ENCODE peak calls at places on chromosome 11, in seven cellular contexts. L is IMR-90, R is Peyer's patch, H is A549, T is H1, J is body of pancreas, D is lower leg skin. B is an unnamed sample.
A peak's percentile ranks its signal among the peaks of the same experiment; 100 is the strongest.

GRCh38 chr11:25970726-25971508 is 361.0 kb upstream of the ANO3 start:
- DNase-seq in L (no peak), R (no peak), H (peak; percentile 1), T (no peak), J (no peak), D (no peak), B (no peak)

GRCh38 chr11:117445097-117445658 is 117.5 kb downstream of the CEP164 start:
- DNase-seq in L (no peak), R (no peak), H (no peak), T (no peak), J (no peak), D (no peak), B (no peak)

GRCh38 chr11:44574620-44575287 is 9.3 kb downstream of the CD82 start:
- DNase-seq in L (peak; percentile 98), R (peak; percentile 5), H (no peak), T (no peak), J (no peak), D (peak; percentile 45), B (peak; percentile 71)

GRCh38 chr11:819943-820649 is 1.4 kb downstream of the PNPLA2 start:
- DNase-seq in L (peak; percentile 59), R (peak; percentile 96), H (peak; percentile 92), T (peak; percentile 87), J (peak; percentile 98), D (peak; percentile 90), B (peak; percentile 77)

GRCh38 chr11:130908770-130909625 is 7.3 kb downstream of the SNX19 start:
- DNase-seq in L (peak; percentile 91), R (no peak), H (no peak), T (no peak), J (no peak), D (no peak), B (peak; percentile 36)

GRCh38 chr11:120830092-120830491 is 193.8 kb upstream of the TBCEL start:
- DNase-seq in L (no peak), R (no peak), H (no peak), T (no peak), J (no peak), D (no peak), B (no peak)

GRCh38 chr11:62393735-62394134 is 25.1 kb upstream of the SCGB1A1 start:
- DNase-seq in L (no peak), R (no peak), H (no peak), T (no peak), J (no peak), D (no peak), B (no peak)

GRCh38 chr11:14374922-14375630 is 16.1 kb upstream of the RRAS2 start:
- DNase-seq in L (no peak), R (no peak), H (peak; percentile 30), T (no peak), J (no peak), D (no peak), B (no peak)

GRCh38 chr11:85661972-85662664 is 2.8 kb downstream of the CREBZF start:
- DNase-seq in L (peak; percentile 39), R (no peak), H (no peak), T (no peak), J (no peak), D (no peak), B (no peak)

GRCh38 chr11:108224366-108224765 is 1.5 kb downstream of the ATM start:
- DNase-seq in L (no peak), R (no peak), H (no peak), T (no peak), J (no peak), D (no peak), B (no peak)

GRCh38 chr11:108221981-108222685 is at the start of gene NPAT:
- DNase-seq in L (no peak), R (no peak), H (no peak), T (no peak), J (no peak), D (no peak), B (no peak)

GRCh38 chr11:108222686-108223448 is at the start of gene ATM:
- DNase-seq in L (peak; percentile 99), R (peak; percentile 99), H (peak; percentile 98), T (peak; percentile 96), J (peak; percentile 99), D (peak; percentile 99), B (peak; percentile 55)

GRCh38 chr11:108224908-108225786 is 2.3 kb downstream of the ATM start:
- DNase-seq in L (no peak), R (no peak), H (no peak), T (no peak), J (no peak), D (no peak), B (no peak)

DNA sequence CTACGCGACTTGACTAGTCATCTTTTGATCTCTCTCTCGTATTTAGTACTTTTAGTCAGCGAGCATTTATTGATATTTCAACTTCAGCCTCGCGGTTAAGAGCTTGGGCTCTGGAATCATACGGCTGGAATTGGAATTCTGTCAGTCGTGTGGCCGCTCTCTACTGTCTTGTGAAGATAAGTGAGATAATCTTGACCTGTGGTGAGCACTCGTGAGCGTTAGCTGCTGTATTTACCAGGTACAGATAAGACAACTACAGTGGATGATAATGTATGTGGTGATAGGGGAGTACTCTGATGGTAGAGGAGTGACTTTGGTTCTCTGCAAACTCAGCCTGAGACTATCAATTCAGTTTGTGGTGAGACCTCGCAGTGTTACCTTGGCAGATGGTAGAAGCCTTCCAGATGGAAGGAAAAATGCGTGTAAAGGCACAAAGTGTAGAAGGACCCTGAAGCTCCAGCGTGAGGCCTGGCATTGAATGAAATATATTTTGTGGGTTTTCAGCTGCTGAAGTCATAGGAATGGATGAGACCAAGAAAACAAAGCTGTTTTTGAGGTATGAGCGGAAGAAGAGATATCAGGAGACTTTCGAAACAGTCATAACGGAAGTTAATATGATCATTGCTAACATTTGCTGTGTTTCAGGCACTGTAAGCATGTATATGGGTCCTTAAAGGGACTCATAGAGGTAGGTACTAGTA is 732 bp downstream of the ATM start:
- DNase-seq in L (peak; percentile 22), R (no peak), H (no peak), T (no peak), J (no peak), D (no peak), B (no peak)
- TF ChIP-seq POLR2A in L (no peak), R (no peak), H (no peak), T (no peak), J (no peak), D (no peak), B (no peak)

GRCh38 chr11:67420646-67421420 is 5.4 kb downstream of the CARNS1 start:
- DNase-seq in L (peak; percentile 80), R (peak; percentile 100), H (peak; percentile 92), T (peak; percentile 100), J (peak; percentile 99), D (peak; percentile 95), B (peak; percentile 78)
- TF ChIP-seq POLR2A in L (no peak), R (peak; percentile 52), H (peak; percentile 61), T (peak; percentile 42), J (no peak), D (no peak), B (peak; percentile 67)

GRCh38 chr11:126679033-126679432 is 321.5 kb downstream of the KIRREL3 start:
- DNase-seq in L (no peak), R (no peak), H (no peak), T (no peak), J (no peak), D (no peak), B (no peak)

GRCh38 chr11:126676536-126676935 is 321.1 kb downstream of the ST3GAL4 start:
- DNase-seq in L (no peak), R (no peak), H (no peak), T (no peak), J (no peak), D (no peak), B (no peak)

GRCh38 chr11:126683766-126684728 is 316.5 kb downstream of the KIRREL3 start:
- DNase-seq in L (no peak), R (no peak), H (no peak), T (no peak), J (no peak), D (no peak), B (no peak)

GRCh38 chr11:126682590-126682989 is 318.0 kb downstream of the KIRREL3 start:
- DNase-seq in L (no peak), R (no peak), H (no peak), T (no peak), J (no peak), D (no peak), B (no peak)

GRCh38 chr11:126680109-126680508 is 320.5 kb downstream of the KIRREL3 start:
- DNase-seq in L (peak; percentile 29), R (no peak), H (no peak), T (no peak), J (no peak), D (no peak), B (no peak)
- TF ChIP-seq POLR2A in L (no peak), R (no peak), H (no peak), T (no peak), J (no peak), D (no peak), B (no peak)

GRCh38 chr11:66847461-66848232 is 4.4 kb downstream of the RCE1 start:
- DNase-seq in L (no peak), R (no peak), H (no peak), T (no peak), J (no peak), D (no peak), B (no peak)

GRCh38 chr11:66850235-66850587 is 6.7 kb upstream of the LRFN4 start:
- DNase-seq in L (no peak), R (no peak), H (no peak), T (no peak), J (no peak), D (no peak), B (no peak)

GRCh38 chr11:66849501-66850234 is 6.4 kb downstream of the RCE1 start:
- DNase-seq in L (no peak), R (no peak), H (no peak), T (no peak), J (no peak), D (no peak), B (no peak)

GRCh38 chr11:66850588-66851250 is 6.1 kb upstream of the LRFN4 start:
- DNase-seq in L (no peak), R (no peak), H (no peak), T (no peak), J (no peak), D (no peak), B (no peak)

DNA sequence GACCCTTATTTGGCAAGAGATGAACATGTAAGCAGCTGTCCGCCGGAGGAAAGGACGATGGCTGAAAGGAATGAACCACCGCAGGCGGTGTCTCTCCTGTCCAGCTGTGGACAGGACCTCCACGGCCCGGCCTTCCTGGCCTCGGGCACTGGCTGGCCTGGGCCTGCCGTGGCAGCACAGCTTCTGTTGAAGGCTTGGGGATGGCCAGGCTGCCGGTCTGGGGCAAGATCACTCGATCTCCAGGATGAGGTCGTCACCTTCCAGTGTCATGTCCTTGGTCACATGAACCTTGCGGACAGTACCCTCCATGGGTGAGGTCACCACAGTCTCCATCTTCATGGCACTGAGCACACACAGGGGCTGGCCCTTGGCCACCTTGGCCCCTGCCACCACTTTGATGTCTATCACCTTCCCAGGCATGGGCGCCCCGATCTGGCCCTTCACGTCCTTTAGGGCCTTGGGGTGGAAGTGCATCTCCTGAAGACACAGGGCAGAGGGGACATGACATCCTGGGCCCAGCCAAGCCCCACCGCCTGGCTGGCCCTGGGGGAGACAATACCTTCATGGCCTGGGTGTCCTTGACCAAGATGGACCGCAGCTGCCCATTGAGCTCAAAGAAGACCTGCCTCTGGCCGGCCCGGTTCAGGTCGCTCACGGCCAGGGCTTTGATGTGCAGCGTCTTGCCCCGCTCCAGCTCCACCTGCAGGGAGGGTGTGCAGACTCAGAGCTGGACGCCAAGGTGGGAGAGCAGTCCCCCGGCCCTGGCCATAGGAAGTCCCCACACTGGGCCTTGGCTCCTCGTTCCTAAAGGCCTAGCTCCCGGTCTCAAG is 5.6 kb downstream of the RCE1 start:
- DNase-seq in L (no peak), R (peak; percentile 39), H (no peak), T (no peak), J (peak; percentile 12), D (no peak), B (no peak)
- TF ChIP-seq POLR2A in L (peak; percentile 20), R (no peak), H (no peak), T (no peak), J (no peak), D (no peak), B (no peak)

B was measured in H54.